ENCODE peak calls at places on chromosomes 12 and 14, in five cellular contexts. One of them, this sample, is unnamed. For H3K36me3, the result is how much of the 10 kb centered on the place peaks cover.

GRCh38 chr14:101232340-101233015 is 328.8 kb upstream of the DIO3 start:
- DNase-seq in aorta: peak
- DNase-seq in tibial nerve: no peak
- DNase-seq in MM.1S: no peak
- DNase-seq in CD4-positive, CD25-positive, alpha-beta regulatory T cell: no peak
- DNase-seq in this sample: no peak

GRCh38 chr12:80838024-80838658 is 99.6 kb downstream of the LIN7A start:
- DNase-seq in aorta: no peak
- DNase-seq in tibial nerve: no peak
- DNase-seq in MM.1S: no peak
- DNase-seq in CD4-positive, CD25-positive, alpha-beta regulatory T cell: no peak
- DNase-seq in this sample: no peak

GRCh38 chr12:96780330-96780729 is 126.7 kb upstream of the NEDD1 start:
- DNase-seq in aorta: no peak
- DNase-seq in tibial nerve: no peak
- DNase-seq in MM.1S: peak
- DNase-seq in CD4-positive, CD25-positive, alpha-beta regulatory T cell: no peak
- DNase-seq in this sample: no peak

GRCh38 chr14:69268223-69268622 is 8.3 kb downstream of the GALNT16 start:
- DNase-seq in aorta: no peak
- DNase-seq in tibial nerve: no peak
- DNase-seq in MM.1S: no peak
- DNase-seq in CD4-positive, CD25-positive, alpha-beta regulatory T cell: no peak
- DNase-seq in this sample: no peak

GRCh38 chr12:4441355-4442330 is 4.0 kb downstream of the FGF6 start:
- DNase-seq in aorta: no peak
- DNase-seq in tibial nerve: no peak
- DNase-seq in MM.1S: no peak
- DNase-seq in CD4-positive, CD25-positive, alpha-beta regulatory T cell: no peak
- DNase-seq in this sample: no peak

GRCh38 chr12:103397536-103397935 is 98.2 kb downstream of the C12orf42 start:
- DNase-seq in aorta: no peak
- DNase-seq in tibial nerve: no peak
- DNase-seq in MM.1S: no peak
- DNase-seq in CD4-positive, CD25-positive, alpha-beta regulatory T cell: no peak
- DNase-seq in this sample: no peak

GRCh38 chr14:77547512-77547911 is 48.9 kb upstream of the ISM2 start:
- DNase-seq in aorta: no peak
- DNase-seq in tibial nerve: no peak
- DNase-seq in MM.1S: no peak
- DNase-seq in CD4-positive, CD25-positive, alpha-beta regulatory T cell: no peak
- DNase-seq in this sample: no peak

GRCh38 chr14:65565948-65566347 is 153.4 kb downstream of the FUT8 start:
- DNase-seq in aorta: no peak
- DNase-seq in tibial nerve: no peak
- DNase-seq in MM.1S: no peak
- DNase-seq in CD4-positive, CD25-positive, alpha-beta regulatory T cell: no peak
- DNase-seq in this sample: no peak

GRCh38 chr12:53268009-53268636 is at the start of gene ESPL1:
- DNase-seq in aorta: peak
- DNase-seq in tibial nerve: peak
- DNase-seq in MM.1S: peak
- DNase-seq in CD4-positive, CD25-positive, alpha-beta regulatory T cell: peak
- DNase-seq in this sample: peak

GRCh38 chr12:63995512-63995911 is 151.0 kb downstream of the SRGAP1 start:
- DNase-seq in aorta: no peak
- DNase-seq in tibial nerve: no peak
- DNase-seq in MM.1S: no peak
- DNase-seq in CD4-positive, CD25-positive, alpha-beta regulatory T cell: no peak
- DNase-seq in this sample: no peak

GRCh38 chr12:7872565-7873304 is at the start of gene SLC2A14:
- DNase-seq in aorta: no peak
- DNase-seq in tibial nerve: no peak
- DNase-seq in MM.1S: no peak
- DNase-seq in CD4-positive, CD25-positive, alpha-beta regulatory T cell: no peak
- DNase-seq in this sample: no peak

GRCh38 chr14:104434214-104435076 is 145.1 kb upstream of the C14orf180 start:
- DNase-seq in aorta: peak
- DNase-seq in tibial nerve: no peak
- DNase-seq in MM.1S: no peak
- DNase-seq in CD4-positive, CD25-positive, alpha-beta regulatory T cell: no peak
- DNase-seq in this sample: no peak

GRCh38 chr14:104510794-104511611 is 68.6 kb upstream of the C14orf180 start:
- DNase-seq in aorta: no peak
- DNase-seq in tibial nerve: no peak
- DNase-seq in MM.1S: no peak
- DNase-seq in CD4-positive, CD25-positive, alpha-beta regulatory T cell: no peak
- DNase-seq in this sample: no peak

GRCh38 chr12:111434680-111435338 is 29.1 kb downstream of the SH2B3 start:
- DNase-seq in aorta: no peak
- DNase-seq in tibial nerve: no peak
- DNase-seq in MM.1S: peak
- DNase-seq in CD4-positive, CD25-positive, alpha-beta regulatory T cell: peak
- DNase-seq in this sample: no peak

GRCh38 chr12:92737855-92738850 is 35.4 kb downstream of the PLEKHG7 start:
- DNase-seq in aorta: no peak
- DNase-seq in tibial nerve: no peak
- DNase-seq in MM.1S: no peak
- DNase-seq in CD4-positive, CD25-positive, alpha-beta regulatory T cell: no peak
- DNase-seq in this sample: no peak

GRCh38 chr12:74915718-74916117 is 293.9 kb downstream of the KCNC2 start:
- DNase-seq in aorta: no peak
- DNase-seq in tibial nerve: no peak
- DNase-seq in MM.1S: no peak
- DNase-seq in CD4-positive, CD25-positive, alpha-beta regulatory T cell: no peak
- DNase-seq in this sample: no peak

GRCh38 chr12:87270894-87271293 is 758.3 kb downstream of the C12orf50 start:
- DNase-seq in aorta: no peak
- DNase-seq in tibial nerve: no peak
- DNase-seq in MM.1S: no peak
- DNase-seq in CD4-positive, CD25-positive, alpha-beta regulatory T cell: no peak
- DNase-seq in this sample: peak

GRCh38 chr14:103343905-103344797 is 10.1 kb downstream of the EIF5 start:
- DNase-seq in aorta: no peak
- DNase-seq in tibial nerve: no peak
- DNase-seq in MM.1S: no peak
- DNase-seq in CD4-positive, CD25-positive, alpha-beta regulatory T cell: no peak
- DNase-seq in this sample: no peak

GRCh38 chr14:103341250-103342129 is 7.5 kb downstream of the EIF5 start:
- DNase-seq in aorta: no peak
- DNase-seq in tibial nerve: no peak
- DNase-seq in MM.1S: no peak
- DNase-seq in CD4-positive, CD25-positive, alpha-beta regulatory T cell: no peak
- DNase-seq in this sample: no peak

GRCh38 chr14:103346286-103346685 is 12.2 kb downstream of the EIF5 start:
- DNase-seq in aorta: no peak
- DNase-seq in tibial nerve: no peak
- DNase-seq in MM.1S: no peak
- DNase-seq in CD4-positive, CD25-positive, alpha-beta regulatory T cell: no peak
- DNase-seq in this sample: no peak

GRCh38 chr14:103340480-103341212 is 6.6 kb downstream of the EIF5 start:
- DNase-seq in aorta: no peak
- DNase-seq in tibial nerve: no peak
- DNase-seq in MM.1S: no peak
- DNase-seq in CD4-positive, CD25-positive, alpha-beta regulatory T cell: no peak
- DNase-seq in this sample: no peak

DNA sequence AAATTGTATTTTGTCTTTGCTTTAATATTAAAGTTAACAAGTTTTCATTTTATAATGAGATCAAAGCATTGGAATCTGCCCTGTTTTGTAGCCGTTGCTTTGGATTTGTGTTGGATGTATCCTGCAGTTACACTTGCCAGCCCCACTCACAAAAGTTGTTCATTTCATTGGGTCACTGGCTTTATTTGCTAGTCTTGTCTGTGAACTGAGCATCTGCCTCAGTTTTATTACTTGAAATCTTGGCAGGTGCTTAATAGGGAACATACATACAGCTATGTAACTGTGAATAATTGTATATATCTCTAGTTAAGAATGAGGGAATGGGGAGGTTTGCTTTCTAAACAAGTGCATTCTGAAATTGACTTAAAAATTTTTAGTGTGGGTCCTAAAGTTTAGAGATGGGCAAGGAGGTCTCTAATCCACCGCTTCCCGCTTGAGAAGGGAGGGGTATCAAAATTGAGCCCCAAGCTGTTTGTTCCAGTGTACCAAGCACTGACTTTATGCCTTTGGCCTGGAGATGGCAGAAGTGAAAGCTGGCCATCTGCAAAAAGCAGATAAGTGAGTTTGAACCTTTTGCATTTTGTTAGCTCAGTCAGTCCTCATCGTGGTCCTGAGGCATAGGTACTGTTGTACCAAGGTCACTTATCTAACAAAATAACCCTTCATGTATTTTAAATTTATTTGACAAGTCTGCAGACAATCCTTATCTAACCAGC is 9.3 kb downstream of the EIF5 start:
- DNase-seq in aorta: no peak
- DNase-seq in tibial nerve: no peak
- DNase-seq in MM.1S: no peak
- DNase-seq in CD4-positive, CD25-positive, alpha-beta regulatory T cell: no peak
- DNase-seq in this sample: no peak
- H3K36me3 ChIP-seq in aorta: under half
- H3K36me3 ChIP-seq in tibial nerve: under half
- H3K36me3 ChIP-seq in MM.1S: under half
- H3K36me3 ChIP-seq in CD4-positive, CD25-positive, alpha-beta regulatory T cell: half or more
- H3K36me3 ChIP-seq in this sample: under half

GRCh38 chr12:132125736-132126135 is 18.4 kb downstream of the DDX51 start:
- DNase-seq in aorta: no peak
- DNase-seq in tibial nerve: no peak
- DNase-seq in MM.1S: no peak
- DNase-seq in CD4-positive, CD25-positive, alpha-beta regulatory T cell: no peak
- DNase-seq in this sample: no peak

GRCh38 chr12:132129007-132129406 is 15.1 kb downstream of the DDX51 start:
- DNase-seq in aorta: peak
- DNase-seq in tibial nerve: no peak
- DNase-seq in MM.1S: no peak
- DNase-seq in CD4-positive, CD25-positive, alpha-beta regulatory T cell: no peak
- DNase-seq in this sample: no peak

GRCh38 chr12:132124766-132125425 is 19.2 kb downstream of the DDX51 start:
- DNase-seq in aorta: peak
- DNase-seq in tibial nerve: no peak
- DNase-seq in MM.1S: no peak
- DNase-seq in CD4-positive, CD25-positive, alpha-beta regulatory T cell: no peak
- DNase-seq in this sample: no peak

GRCh38 chr12:132123970-132124765 is 20.0 kb downstream of the DDX51 start:
- DNase-seq in aorta: peak
- DNase-seq in tibial nerve: no peak
- DNase-seq in MM.1S: no peak
- DNase-seq in CD4-positive, CD25-positive, alpha-beta regulatory T cell: no peak
- DNase-seq in this sample: no peak

GRCh38 chr12:132127041-132127440 is 17.1 kb downstream of the DDX51 start:
- DNase-seq in aorta: no peak
- DNase-seq in tibial nerve: no peak
- DNase-seq in MM.1S: no peak
- DNase-seq in CD4-positive, CD25-positive, alpha-beta regulatory T cell: no peak
- DNase-seq in this sample: no peak
- H3K36me3 ChIP-seq in aorta: under half
- H3K36me3 ChIP-seq in tibial nerve: under half
- H3K36me3 ChIP-seq in MM.1S: under half
- H3K36me3 ChIP-seq in CD4-positive, CD25-positive, alpha-beta regulatory T cell: under half
- H3K36me3 ChIP-seq in this sample: under half

DNA sequence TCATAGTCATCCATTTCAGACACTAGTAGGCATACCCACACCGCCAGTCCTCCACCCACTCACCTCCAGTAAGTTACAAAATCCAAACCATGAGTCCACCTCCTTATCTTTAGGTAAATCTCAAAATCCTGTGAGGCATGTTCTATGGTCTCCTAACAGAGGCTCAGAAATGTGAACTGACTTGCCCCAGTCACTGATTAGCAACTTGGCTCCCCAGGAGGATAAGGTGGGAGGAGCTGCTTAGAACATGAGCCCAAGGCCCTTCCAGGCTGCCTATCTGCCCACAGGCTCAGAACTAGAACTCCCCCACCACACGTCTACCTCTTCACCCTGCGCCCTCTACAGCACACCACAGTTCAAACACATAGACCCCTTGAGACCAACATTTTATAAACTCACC is 19.9 kb downstream of the SETD3 start:
- DNase-seq in aorta: no peak
- DNase-seq in tibial nerve: no peak
- DNase-seq in MM.1S: no peak
- DNase-seq in CD4-positive, CD25-positive, alpha-beta regulatory T cell: no peak
- DNase-seq in this sample: no peak
- H3K36me3 ChIP-seq in aorta: under half
- H3K36me3 ChIP-seq in tibial nerve: under half
- H3K36me3 ChIP-seq in MM.1S: under half
- H3K36me3 ChIP-seq in CD4-positive, CD25-positive, alpha-beta regulatory T cell: half or more
- H3K36me3 ChIP-seq in this sample: under half

DNA sequence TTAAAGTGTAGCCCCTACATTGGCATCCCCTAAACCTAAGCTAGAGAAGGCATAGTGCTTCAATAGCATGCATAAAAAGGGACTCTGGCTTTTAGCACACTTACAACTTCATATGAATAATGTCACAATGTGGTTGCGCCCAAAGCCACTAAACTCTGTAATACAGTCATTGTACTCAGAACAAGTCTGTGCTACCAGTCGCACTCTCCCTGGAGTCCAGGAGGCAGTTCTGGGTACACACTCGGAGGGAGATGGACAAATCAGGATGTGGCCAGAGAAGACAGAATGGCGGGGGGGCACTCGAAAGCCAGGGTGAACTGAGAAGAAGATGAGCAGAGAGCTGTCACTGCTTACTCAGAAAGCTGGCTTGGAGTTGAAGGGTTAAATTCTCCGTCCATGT is 10.6 kb downstream of the SAMD4A start:
- DNase-seq in aorta: no peak
- DNase-seq in tibial nerve: no peak
- DNase-seq in MM.1S: no peak
- DNase-seq in CD4-positive, CD25-positive, alpha-beta regulatory T cell: no peak
- DNase-seq in this sample: no peak
- H3K36me3 ChIP-seq in aorta: under half
- H3K36me3 ChIP-seq in tibial nerve: under half
- H3K36me3 ChIP-seq in MM.1S: under half
- H3K36me3 ChIP-seq in CD4-positive, CD25-positive, alpha-beta regulatory T cell: under half
- H3K36me3 ChIP-seq in this sample: under half

DNA sequence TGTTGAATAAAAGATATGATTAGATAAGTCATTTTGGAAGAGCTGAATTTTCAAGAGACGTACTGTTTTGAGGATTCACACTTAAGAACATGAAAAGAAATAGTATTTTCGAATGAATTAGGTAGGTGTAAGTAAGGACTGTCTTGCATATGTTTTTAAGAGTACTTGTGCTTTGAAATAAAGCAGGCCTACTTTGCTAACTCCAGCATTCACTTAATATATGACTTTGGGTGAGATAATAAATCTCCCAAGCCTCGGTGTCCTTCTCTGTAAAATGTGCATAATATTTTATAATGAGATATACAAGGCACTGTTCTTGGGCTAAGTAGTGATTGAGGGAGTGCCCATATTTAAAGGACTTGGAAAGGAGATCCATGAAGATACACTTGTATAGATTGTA is 54.6 kb downstream of the WASHC4 start:
- DNase-seq in aorta: no peak
- DNase-seq in tibial nerve: no peak
- DNase-seq in MM.1S: no peak
- DNase-seq in CD4-positive, CD25-positive, alpha-beta regulatory T cell: no peak
- DNase-seq in this sample: no peak
- H3K36me3 ChIP-seq in aorta: under half
- H3K36me3 ChIP-seq in tibial nerve: under half
- H3K36me3 ChIP-seq in MM.1S: under half
- H3K36me3 ChIP-seq in CD4-positive, CD25-positive, alpha-beta regulatory T cell: half or more
- H3K36me3 ChIP-seq in this sample: under half